ENCODE peak calls at places on chromosomes 3 and 15, in five cellular contexts. One of them, this sample, is unnamed.

GRCh38 chr3:10357592-10358308 is 36.8 kb upstream of the SEC13 start:
- DNase-seq in COR-L47: no peak
- DNase-seq in PC-3: peak
- DNase-seq in neural progenitor cell: no peak
- DNase-seq in RWPE1: peak
- DNase-seq in this sample: peak

GRCh38 chr3:13161021-13161759 is 88.0 kb upstream of the IQSEC1 start:
- DNase-seq in COR-L47: no peak
- DNase-seq in PC-3: no peak
- DNase-seq in neural progenitor cell: peak
- DNase-seq in RWPE1: no peak
- DNase-seq in this sample: no peak

GRCh38 chr3:194070634-194071409 is 65.1 kb upstream of the HES1 start:
- DNase-seq in COR-L47: peak
- DNase-seq in PC-3: peak
- DNase-seq in neural progenitor cell: peak
- DNase-seq in RWPE1: peak
- DNase-seq in this sample: peak

GRCh38 chr15:26065723-26066122 is 202.6 kb upstream of the ATP10A start:
- DNase-seq in COR-L47: no peak
- DNase-seq in PC-3: no peak
- DNase-seq in neural progenitor cell: peak
- DNase-seq in RWPE1: no peak
- DNase-seq in this sample: no peak

GRCh38 chr3:100740207-100740606 is 30.9 kb downstream of the TFG start:
- DNase-seq in COR-L47: no peak
- DNase-seq in PC-3: no peak
- DNase-seq in neural progenitor cell: no peak
- DNase-seq in RWPE1: no peak
- DNase-seq in this sample: no peak

GRCh38 chr3:168847293-168847883 is 751.7 kb upstream of the GOLIM4 start:
- DNase-seq in COR-L47: peak
- DNase-seq in PC-3: peak
- DNase-seq in neural progenitor cell: peak
- DNase-seq in RWPE1: peak
- DNase-seq in this sample: peak

GRCh38 chr3:28978092-28978491 is 302.8 kb upstream of the RBMS3 start:
- DNase-seq in COR-L47: no peak
- DNase-seq in PC-3: no peak
- DNase-seq in neural progenitor cell: no peak
- DNase-seq in RWPE1: no peak
- DNase-seq in this sample: no peak

GRCh38 chr3:9226326-9226725 is 23.1 kb downstream of the SRGAP3 start:
- DNase-seq in COR-L47: no peak
- DNase-seq in PC-3: peak
- DNase-seq in neural progenitor cell: no peak
- DNase-seq in RWPE1: peak
- DNase-seq in this sample: peak

GRCh38 chr15:44215594-44215993 is 20.5 kb upstream of the FRMD5 start:
- DNase-seq in COR-L47: no peak
- DNase-seq in PC-3: peak
- DNase-seq in neural progenitor cell: no peak
- DNase-seq in RWPE1: peak
- DNase-seq in this sample: peak

GRCh38 chr15:63107895-63108546 is 13.6 kb upstream of the LACTB start:
- DNase-seq in COR-L47: no peak
- DNase-seq in PC-3: peak
- DNase-seq in neural progenitor cell: no peak
- DNase-seq in RWPE1: peak
- DNase-seq in this sample: peak

GRCh38 chr3:40720863-40721262 is 196.1 kb downstream of the ZNF621 start:
- DNase-seq in COR-L47: no peak
- DNase-seq in PC-3: no peak
- DNase-seq in neural progenitor cell: peak
- DNase-seq in RWPE1: no peak
- DNase-seq in this sample: no peak

GRCh38 chr3:127908202-127908601 is 6.8 kb upstream of the KBTBD12 start:
- DNase-seq in COR-L47: no peak
- DNase-seq in PC-3: no peak
- DNase-seq in neural progenitor cell: no peak
- DNase-seq in RWPE1: no peak
- DNase-seq in this sample: no peak